ENCODE peak calls at places on chromosome 10, in eight cellular contexts. J is psoas muscle, Q is endodermal cell, U is left ventricle myocardium inferior, R is lower lobe of right lung, L is esophagus squamous epithelium, S is heart right ventricle, G is hepatocyte. F is an unnamed sample. For H3K4me1, the result is how much of the 10 kb centered on the place peaks cover.

GRCh38 chr10:97531401-97531985 is 32.8 kb downstream of the UBTD1 start:
- DNase-seq in L (no peak), J (no peak), U (no peak), G (no peak), S (no peak), Q (peak), R (no peak), F (no peak)

GRCh38 chr10:64682043-64682442 is 1160.8 kb downstream of the REEP3 start:
- DNase-seq in Q (peak), U (no peak), G (peak), J (no peak), L (no peak), R (no peak), S (no peak), F (no peak)

GRCh38 chr10:86077271-86077670 is 289.3 kb downstream of the GRID1 start:
- DNase-seq in L (no peak), Q (peak), R (no peak), G (no peak), J (no peak), U (no peak), S (no peak), F (no peak)

GRCh38 chr10:86446424-86446823 is 75.2 kb downstream of the WAPL start:
- DNase-seq in J (no peak), L (no peak), R (no peak), U (no peak), G (no peak), S (no peak), Q (no peak), F (no peak)

GRCh38 chr10:32379314-32379949 is 32.5 kb upstream of the EPC1 start:
- DNase-seq in R (no peak), Q (peak), J (no peak), G (peak), L (no peak), U (no peak), S (peak), F (peak)

GRCh38 chr10:82310839-82311238 is 435.8 kb downstream of the NRG3 start:
- DNase-seq in Q (no peak), J (no peak), R (no peak), G (no peak), U (no peak), S (no peak), L (no peak), F (no peak)

GRCh38 chr10:121792198-121792597 is 135.6 kb downstream of the ATE1 start:
- DNase-seq in S (no peak), U (no peak), J (no peak), Q (no peak), L (no peak), G (no peak), R (no peak), F (peak)

GRCh38 chr10:130761032-130761575 is 550.4 kb downstream of the TCERG1L start:
- DNase-seq in L (no peak), J (no peak), R (no peak), Q (no peak), S (no peak), G (no peak), U (no peak), F (no peak)

GRCh38 chr10:117609095-117609821 is 66.7 kb downstream of the EMX2 start:
- DNase-seq in Q (no peak), U (peak), J (peak), L (no peak), G (peak), S (peak), R (peak), F (peak)

GRCh38 chr10:101080933-101081546 is 19.3 kb downstream of the KAZALD1 start:
- DNase-seq in U (no peak), Q (peak), S (no peak), J (no peak), L (no peak), R (no peak), G (peak), F (no peak)

GRCh38 chr10:18829259-18829658 is 170.0 kb downstream of the ARL5B start:
- DNase-seq in S (no peak), Q (no peak), L (no peak), U (no peak), R (no peak), J (no peak), G (no peak), F (no peak)

GRCh38 chr10:60335708-60336107 is 54.0 kb downstream of the ANK3 start:
- DNase-seq in R (no peak), Q (no peak), L (no peak), G (no peak), U (no peak), S (no peak), J (no peak), F (peak)

GRCh38 chr10:20970044-20970443 is 72.9 kb upstream of the NEBL start:
- DNase-seq in J (no peak), U (no peak), G (no peak), Q (no peak), S (no peak), L (no peak), R (no peak), F (peak)

GRCh38 chr10:59175538-59176240 is 754 bp upstream of the PHYHIPL start:
- DNase-seq in G (peak), J (no peak), R (peak), U (no peak), Q (no peak), L (no peak), S (no peak), F (no peak)

GRCh38 chr10:72540193-72540807 is 85.6 kb downstream of the MICU1 start:
- DNase-seq in S (no peak), L (no peak), Q (no peak), J (no peak), R (no peak), U (no peak), G (no peak), F (no peak)

GRCh38 chr10:19488592-19489280 is 327.5 kb upstream of the PLXDC2 start:
- DNase-seq in J (peak), Q (peak), L (no peak), S (peak), R (peak), G (peak), U (peak), F (no peak)

GRCh38 chr10:72243822-72244437 is 27.9 kb upstream of the ASCC1 start:
- DNase-seq in G (peak), J (peak), R (peak), Q (no peak), S (no peak), L (no peak), U (peak), F (peak)

GRCh38 chr10:4941540-4942330 is 21.5 kb upstream of the AKR1C1 start:
- DNase-seq in Q (no peak), U (no peak), G (peak), R (no peak), J (no peak), S (no peak), L (no peak), F (no peak)

GRCh38 chr10:9596368-9596920 is 1421.2 kb upstream of the CELF2 start:
- DNase-seq in R (no peak), Q (no peak), L (no peak), J (no peak), U (no peak), S (no peak), G (no peak), F (peak)

GRCh38 chr10:122078326-122078725 is 89.4 kb downstream of the TACC2 start:
- DNase-seq in J (no peak), L (no peak), G (no peak), U (no peak), S (no peak), Q (peak), R (no peak), F (no peak)

GRCh38 chr10:123847686-123848432 is 43.7 kb downstream of the CPXM2 start:
- DNase-seq in R (no peak), U (no peak), Q (no peak), J (no peak), S (no peak), G (peak), L (no peak), F (peak)

GRCh38 chr10:126408953-126409641 is 20.8 kb upstream of the ADAM12 start:
- DNase-seq in G (no peak), S (no peak), L (no peak), R (no peak), Q (no peak), U (no peak), J (no peak), F (no peak)

GRCh38 chr10:88064608-88065383 is 201.4 kb downstream of the PTEN start:
- DNase-seq in Q (no peak), R (peak), S (peak), U (peak), L (no peak), J (peak), G (peak), F (no peak)

GRCh38 chr10:6216916-6217315 is 14.2 kb downstream of the PFKFB3 start:
- DNase-seq in U (no peak), G (no peak), S (no peak), L (no peak), Q (no peak), J (no peak), R (no peak), F (no peak)

GRCh38 chr10:74634995-74635536 is 191.3 kb upstream of the KAT6B start:
- DNase-seq in G (no peak), J (no peak), Q (no peak), L (no peak), U (no peak), R (no peak), S (no peak), F (no peak)

GRCh38 chr10:118349235-118349634 is 7.1 kb upstream of the FAM204A start:
- DNase-seq in S (no peak), G (no peak), U (no peak), J (no peak), L (no peak), Q (no peak), R (no peak), F (no peak)

GRCh38 chr10:89535185-89536012 is at the start of gene SLC16A12:
- DNase-seq in J (peak), S (peak), G (peak), U (peak), Q (peak), L (no peak), R (peak), F (no peak)

GRCh38 chr10:12503311-12503710 is 154.0 kb downstream of the CAMK1D start:
- DNase-seq in Q (peak), S (no peak), U (no peak), J (no peak), L (no peak), R (no peak), G (peak), F (no peak)

GRCh38 chr10:107898392-107898791 is 733.9 kb upstream of the SORCS1 start:
- DNase-seq in G (no peak), R (no peak), J (no peak), U (no peak), S (no peak), Q (no peak), L (no peak), F (no peak)

GRCh38 chr10:98858525-98858924 is 377.1 kb downstream of the HPSE2 start:
- DNase-seq in J (no peak), Q (peak), U (no peak), G (no peak), S (no peak), L (no peak), R (no peak), F (no peak)
- TF ChIP-seq CTCF in J (no peak), Q (peak), U (no peak), G (peak), S (no peak), L (no peak), R (no peak), F (peak)

GRCh38 chr10:17276756-17277424 is 48.8 kb downstream of the VIM start:
- DNase-seq in Q (peak), R (no peak), U (no peak), J (no peak), S (no peak), L (no peak), G (peak), F (no peak)
- H3K27ac ChIP-seq in Q (no peak), R (no peak), U (no peak), J (no peak), S (no peak), L (no peak), G (peak), F (no peak)

GRCh38 chr10:102327641-102328040 is 67.9 kb upstream of the NFKB2 start:
- DNase-seq in S (no peak), R (no peak), L (no peak), G (no peak), U (no peak), Q (no peak), J (no peak), F (no peak)
- H3K4me1 ChIP-seq in S (under half), R (under half), L (under half), G (under half), U (half or more), Q (under half), J (half or more), F (under half)

GRCh38 chr10:37952051-37952815 is 24.2 kb downstream of the ZNF25 start:
- DNase-seq in G (no peak), U (no peak), J (no peak), Q (no peak), L (no peak), R (no peak), S (no peak), F (peak)
- TF ChIP-seq CTCF in G (no peak), U (no peak), J (no peak), Q (no peak), L (no peak), R (no peak), S (no peak), F (no peak)

DNA sequence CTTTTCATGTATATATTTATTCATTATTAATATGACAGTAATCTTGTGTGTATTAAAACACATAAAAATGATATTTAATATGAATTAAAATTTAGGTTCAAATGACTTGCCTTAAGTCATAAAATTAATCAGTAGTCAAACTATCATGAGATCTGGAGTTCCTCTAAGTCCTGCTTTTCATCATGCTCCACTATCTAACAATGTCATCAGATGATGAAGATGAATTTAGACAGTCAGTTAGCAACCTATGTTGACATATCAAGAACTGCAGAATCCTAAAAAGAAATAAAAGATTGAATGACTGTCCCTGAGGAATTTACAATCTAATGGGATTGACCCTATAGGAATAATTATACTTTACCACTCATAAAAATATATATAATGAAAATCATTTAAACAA is 7.1 kb downstream of the CABCOCO1 start:
- DNase-seq in S (no peak), L (no peak), G (no peak), R (no peak), Q (no peak), J (no peak), U (no peak), F (no peak)
- H3K27ac ChIP-seq in S (no peak), L (no peak), G (no peak), R (no peak), Q (no peak), J (no peak), U (no peak), F (no peak)

DNA sequence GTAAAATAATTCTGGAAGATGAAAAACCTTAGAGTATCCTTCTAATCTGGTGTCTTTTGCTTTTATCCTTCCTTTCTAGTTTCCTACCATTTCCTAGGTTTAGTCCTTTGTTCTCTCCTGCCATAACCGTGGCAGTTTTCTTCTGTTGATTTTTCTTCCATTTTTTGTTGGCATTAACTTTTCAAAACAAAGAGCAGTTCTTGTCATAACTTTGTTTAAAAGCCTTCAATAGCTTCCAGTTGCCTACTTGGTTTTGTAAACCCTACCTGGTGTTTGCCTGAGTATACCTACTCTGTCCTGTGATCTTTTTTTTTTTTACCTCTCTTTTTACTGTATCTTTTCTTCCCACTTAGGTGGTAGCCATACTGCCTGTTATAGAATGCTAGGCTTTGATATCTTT is 125.6 kb downstream of the LYZL1 start:
- DNase-seq in U (no peak), G (no peak), J (no peak), Q (no peak), S (no peak), R (no peak), L (no peak), F (no peak)
- H3K4me1 ChIP-seq in U (half or more), G (under half), J (half or more), Q (under half), S (under half), R (under half), L (under half), F (under half)

F was measured in foreskin keratinocyte.